ENCODE peak calls at places on chromosomes 6 and 20, in six cellular contexts. One of them, this sample, is unnamed.

GRCh38 chr6:156718647-156719394 is 58.4 kb upstream of the ARID1B start:
- DNase-seq in fibroblast of villous mesenchyme: peak; percentile 64
- DNase-seq in psoas muscle: peak; percentile 68
- DNase-seq in bronchial epithelial cell: peak; percentile 35
- DNase-seq in AG10803: peak; percentile 57
- DNase-seq in GM23338: peak; percentile 13
- DNase-seq in this sample: no peak

GRCh38 chr6:36544228-36544627 is 3.1 kb downstream of the STK38 start:
- DNase-seq in fibroblast of villous mesenchyme: peak; percentile 76
- DNase-seq in psoas muscle: no peak
- DNase-seq in GM23338: no peak
- DNase-seq in bronchial epithelial cell: no peak
- DNase-seq in AG10803: peak; percentile 88
- DNase-seq in this sample: peak; percentile 26

GRCh38 chr20:25397827-25398226 is 7.2 kb upstream of the ABHD12 start:
- DNase-seq in bronchial epithelial cell: peak; percentile 36
- DNase-seq in fibroblast of villous mesenchyme: peak; percentile 48
- DNase-seq in GM23338: no peak
- DNase-seq in psoas muscle: no peak
- DNase-seq in AG10803: no peak
- DNase-seq in this sample: no peak

GRCh38 chr6:52570291-52570700 is 6.6 kb downstream of the TRAM2 start:
- DNase-seq in GM23338: no peak
- DNase-seq in AG10803: peak; percentile 93
- DNase-seq in psoas muscle: peak; percentile 42
- DNase-seq in bronchial epithelial cell: no peak
- DNase-seq in fibroblast of villous mesenchyme: peak; percentile 43
- DNase-seq in this sample: no peak

GRCh38 chr6:169536446-169537170 is 165.2 kb downstream of the WDR27 start:
- DNase-seq in GM23338: no peak
- DNase-seq in bronchial epithelial cell: peak; percentile 81
- DNase-seq in AG10803: peak; percentile 78
- DNase-seq in fibroblast of villous mesenchyme: peak; percentile 81
- DNase-seq in psoas muscle: no peak
- DNase-seq in this sample: no peak

GRCh38 chr6:99943846-99944245 is 50.2 kb downstream of the MCHR2 start:
- DNase-seq in GM23338: peak; percentile 4
- DNase-seq in bronchial epithelial cell: no peak
- DNase-seq in psoas muscle: no peak
- DNase-seq in AG10803: no peak
- DNase-seq in fibroblast of villous mesenchyme: no peak
- DNase-seq in this sample: no peak

GRCh38 chr6:166691741-166692140 is 64.7 kb upstream of the RPS6KA2 start:
- DNase-seq in psoas muscle: no peak
- DNase-seq in bronchial epithelial cell: no peak
- DNase-seq in GM23338: no peak
- DNase-seq in fibroblast of villous mesenchyme: no peak
- DNase-seq in AG10803: no peak
- DNase-seq in this sample: no peak

GRCh38 chr6:10180138-10181074 is 234.5 kb downstream of the TFAP2A start:
- DNase-seq in bronchial epithelial cell: peak; percentile 50
- DNase-seq in fibroblast of villous mesenchyme: no peak
- DNase-seq in psoas muscle: no peak
- DNase-seq in GM23338: no peak
- DNase-seq in AG10803: no peak
- DNase-seq in this sample: no peak

GRCh38 chr20:53645582-53645897 is 51.9 kb upstream of the ZNF217 start:
- DNase-seq in GM23338: no peak
- DNase-seq in AG10803: no peak
- DNase-seq in bronchial epithelial cell: no peak
- DNase-seq in fibroblast of villous mesenchyme: no peak
- DNase-seq in psoas muscle: no peak
- DNase-seq in this sample: no peak

GRCh38 chr20:53639128-53639527 is 45.5 kb upstream of the ZNF217 start:
- DNase-seq in psoas muscle: no peak
- DNase-seq in GM23338: no peak
- DNase-seq in bronchial epithelial cell: no peak
- DNase-seq in fibroblast of villous mesenchyme: no peak
- DNase-seq in AG10803: no peak
- DNase-seq in this sample: no peak

GRCh38 chr20:53639647-53640440 is 46.2 kb upstream of the ZNF217 start:
- DNase-seq in AG10803: no peak
- DNase-seq in bronchial epithelial cell: no peak
- DNase-seq in GM23338: no peak
- DNase-seq in fibroblast of villous mesenchyme: no peak
- DNase-seq in psoas muscle: no peak
- DNase-seq in this sample: no peak

GRCh38 chr20:53643031-53643832 is 49.6 kb upstream of the ZNF217 start:
- DNase-seq in fibroblast of villous mesenchyme: peak; percentile 84
- DNase-seq in GM23338: no peak
- DNase-seq in AG10803: peak; percentile 80
- DNase-seq in psoas muscle: no peak
- DNase-seq in bronchial epithelial cell: peak; percentile 91
- DNase-seq in this sample: peak; percentile 76

DNA sequence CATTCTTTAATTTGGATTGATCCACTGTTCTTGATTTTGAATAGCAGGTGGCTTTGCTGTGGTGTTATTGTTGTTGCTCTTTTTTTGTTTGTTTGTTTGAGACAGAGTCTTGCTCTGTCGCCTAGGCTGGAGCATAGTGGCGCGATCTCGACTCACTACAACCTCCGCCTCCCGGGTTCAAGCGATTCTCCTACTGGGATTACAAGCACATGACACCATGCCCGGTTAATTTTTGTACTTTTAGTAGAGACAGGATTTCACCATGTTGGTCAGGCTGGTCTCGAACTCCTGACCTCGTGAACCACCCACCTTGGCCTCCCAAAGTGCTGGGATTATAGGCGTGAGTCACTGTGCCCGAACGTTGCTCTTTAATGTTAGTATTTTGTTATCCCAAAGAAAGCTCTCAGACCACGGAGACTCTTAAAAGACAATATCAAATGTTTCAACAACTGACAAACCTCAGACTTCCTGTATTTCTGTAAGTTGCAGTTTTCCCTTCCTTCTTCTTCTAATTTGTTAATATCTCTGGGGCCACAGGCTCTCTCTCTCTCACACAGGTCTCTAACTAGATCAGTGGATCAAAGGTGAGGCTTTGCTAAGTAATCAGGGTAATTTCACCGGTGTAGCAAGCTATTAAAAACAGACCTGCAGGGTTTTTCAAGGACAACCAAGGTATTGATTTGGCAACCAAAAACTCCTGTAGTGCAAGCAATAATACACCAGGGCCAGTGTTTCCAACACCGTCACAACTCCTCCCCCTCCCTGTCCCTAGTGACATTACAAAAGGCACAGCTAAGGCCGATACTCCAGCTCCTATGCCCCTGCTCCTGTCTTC is 48.8 kb upstream of the ZNF217 start:
- DNase-seq in GM23338: peak; percentile 44
- DNase-seq in AG10803: peak; percentile 60
- DNase-seq in bronchial epithelial cell: peak; percentile 65
- DNase-seq in fibroblast of villous mesenchyme: peak; percentile 84
- DNase-seq in psoas muscle: no peak
- DNase-seq in this sample: no peak
- TF ChIP-seq CTCF in GM23338: no peak
- TF ChIP-seq CTCF in AG10803: no peak
- TF ChIP-seq CTCF in bronchial epithelial cell: no peak
- TF ChIP-seq CTCF in fibroblast of villous mesenchyme: no peak
- TF ChIP-seq CTCF in psoas muscle: no peak
- TF ChIP-seq CTCF in this sample: no peak

GRCh38 chr6:81075974-81076373 is 676.5 kb downstream of the TENT5A start:
- DNase-seq in fibroblast of villous mesenchyme: peak; percentile 13
- DNase-seq in psoas muscle: no peak
- DNase-seq in AG10803: no peak
- DNase-seq in GM23338: peak; percentile 76
- DNase-seq in bronchial epithelial cell: peak; percentile 15
- DNase-seq in this sample: no peak
- TF ChIP-seq CTCF in fibroblast of villous mesenchyme: peak; percentile 63
- TF ChIP-seq CTCF in psoas muscle: peak; percentile 16
- TF ChIP-seq CTCF in AG10803: peak; percentile 49
- TF ChIP-seq CTCF in GM23338: peak; percentile 73
- TF ChIP-seq CTCF in bronchial epithelial cell: peak; percentile 38
- TF ChIP-seq CTCF in this sample: peak; percentile 33

DNA sequence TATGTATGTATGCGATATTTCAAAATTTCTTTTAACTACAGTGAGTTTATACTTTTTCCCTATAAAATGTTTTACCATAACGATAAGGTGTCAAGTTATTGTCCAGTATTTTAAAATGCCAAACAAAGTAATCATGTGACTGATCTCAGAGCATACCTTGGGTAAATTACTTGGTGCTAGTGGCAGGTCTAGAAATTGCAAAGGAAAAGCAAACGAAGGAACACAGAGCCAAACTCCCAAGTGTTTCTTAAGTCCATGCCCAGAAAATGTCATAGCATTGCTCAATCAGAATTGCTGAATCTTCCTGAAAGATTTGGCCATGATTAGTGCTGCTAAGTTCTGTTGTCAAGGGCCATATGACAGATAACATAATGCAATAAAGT is 77.5 kb downstream of the CAP2 start:
- DNase-seq in bronchial epithelial cell: peak; percentile 44
- DNase-seq in fibroblast of villous mesenchyme: peak; percentile 88
- DNase-seq in psoas muscle: no peak
- DNase-seq in GM23338: no peak
- DNase-seq in AG10803: peak; percentile 94
- DNase-seq in this sample: no peak
- TF ChIP-seq CTCF in bronchial epithelial cell: no peak
- TF ChIP-seq CTCF in fibroblast of villous mesenchyme: no peak
- TF ChIP-seq CTCF in psoas muscle: no peak
- TF ChIP-seq CTCF in GM23338: no peak
- TF ChIP-seq CTCF in AG10803: peak; percentile 48
- TF ChIP-seq CTCF in this sample: no peak

GRCh38 chr6:13004610-13005009 is 288.0 kb downstream of the PHACTR1 start:
- DNase-seq in fibroblast of villous mesenchyme: no peak
- DNase-seq in bronchial epithelial cell: no peak
- DNase-seq in GM23338: no peak
- DNase-seq in AG10803: no peak
- DNase-seq in psoas muscle: no peak
- DNase-seq in this sample: no peak
- TF ChIP-seq CTCF in fibroblast of villous mesenchyme: no peak
- TF ChIP-seq CTCF in bronchial epithelial cell: no peak
- TF ChIP-seq CTCF in GM23338: no peak
- TF ChIP-seq CTCF in AG10803: no peak
- TF ChIP-seq CTCF in psoas muscle: no peak
- TF ChIP-seq CTCF in this sample: no peak